ENCODE peak calls at places on chromosomes 2 and 18, in six cellular contexts. One of them, this sample, is unnamed.

GRCh38 chr2:32422133-32422532 is 65.3 kb downstream of the BIRC6 start:
- DNase-seq in vagina: no peak
- DNase-seq in choroid plexus epithelial cell: no peak
- DNase-seq in neural crest cell: no peak
- DNase-seq in upper lobe of left lung: no peak
- DNase-seq in Peyer's patch: no peak
- DNase-seq in this sample: no peak

GRCh38 chr18:45951021-45951714 is 16.0 kb downstream of the EPG5 start:
- DNase-seq in vagina: no peak
- DNase-seq in choroid plexus epithelial cell: peak; percentile 93
- DNase-seq in neural crest cell: no peak
- DNase-seq in upper lobe of left lung: peak; percentile 72
- DNase-seq in Peyer's patch: no peak
- DNase-seq in this sample: peak; percentile 86

GRCh38 chr2:63544017-63544627 is 44.2 kb downstream of the WDPCP start:
- DNase-seq in vagina: no peak
- DNase-seq in choroid plexus epithelial cell: peak; percentile 34
- DNase-seq in neural crest cell: no peak
- DNase-seq in upper lobe of left lung: no peak
- DNase-seq in Peyer's patch: no peak
- DNase-seq in this sample: peak; percentile 29

GRCh38 chr18:79549638-79550000 is 130.0 kb upstream of the CTDP1 start:
- DNase-seq in vagina: no peak
- DNase-seq in choroid plexus epithelial cell: no peak
- DNase-seq in neural crest cell: no peak
- DNase-seq in upper lobe of left lung: no peak
- DNase-seq in Peyer's patch: peak; percentile 35
- DNase-seq in this sample: no peak

GRCh38 chr2:74991977-74992376 is 33.5 kb downstream of the POLE4 start:
- DNase-seq in vagina: no peak
- DNase-seq in choroid plexus epithelial cell: peak; percentile 67
- DNase-seq in neural crest cell: no peak
- DNase-seq in upper lobe of left lung: no peak
- DNase-seq in Peyer's patch: no peak
- DNase-seq in this sample: no peak

GRCh38 chr18:45688834-45689233 is 35.1 kb upstream of the SLC14A1 start:
- DNase-seq in vagina: no peak
- DNase-seq in choroid plexus epithelial cell: peak; percentile 60
- DNase-seq in neural crest cell: no peak
- DNase-seq in upper lobe of left lung: peak; percentile 33
- DNase-seq in Peyer's patch: no peak
- DNase-seq in this sample: no peak

GRCh38 chr2:100013892-100014677 is 128.3 kb downstream of the AFF3 start:
- DNase-seq in vagina: no peak
- DNase-seq in choroid plexus epithelial cell: peak; percentile 96
- DNase-seq in neural crest cell: no peak
- DNase-seq in upper lobe of left lung: peak; percentile 62
- DNase-seq in Peyer's patch: no peak
- DNase-seq in this sample: peak; percentile 88

GRCh38 chr18:73352546-73352945 is 484.8 kb upstream of the NETO1 start:
- DNase-seq in vagina: no peak
- DNase-seq in choroid plexus epithelial cell: peak; percentile 80
- DNase-seq in neural crest cell: no peak
- DNase-seq in upper lobe of left lung: no peak
- DNase-seq in Peyer's patch: no peak
- DNase-seq in this sample: peak; percentile 9

GRCh38 chr2:176138526-176139169 is 9.1 kb downstream of the HOXD8 start:
- DNase-seq in vagina: no peak
- DNase-seq in choroid plexus epithelial cell: no peak
- DNase-seq in neural crest cell: no peak
- DNase-seq in upper lobe of left lung: no peak
- DNase-seq in Peyer's patch: peak; percentile 27
- DNase-seq in this sample: no peak

GRCh38 chr2:28828382-28828781 is 17.7 kb downstream of the SPDYA start:
- DNase-seq in vagina: no peak
- DNase-seq in choroid plexus epithelial cell: peak; percentile 21
- DNase-seq in neural crest cell: no peak
- DNase-seq in upper lobe of left lung: no peak
- DNase-seq in Peyer's patch: no peak
- DNase-seq in this sample: no peak

GRCh38 chr2:61658841-61659780 is 121.0 kb upstream of the XPO1 start:
- DNase-seq in vagina: no peak
- DNase-seq in choroid plexus epithelial cell: peak; percentile 68
- DNase-seq in neural crest cell: no peak
- DNase-seq in upper lobe of left lung: no peak
- DNase-seq in Peyer's patch: no peak
- DNase-seq in this sample: peak; percentile 58

GRCh38 chr2:105385703-105386540 is 12.9 kb downstream of the FHL2 start:
- DNase-seq in vagina: no peak
- DNase-seq in choroid plexus epithelial cell: no peak
- DNase-seq in neural crest cell: no peak
- DNase-seq in upper lobe of left lung: peak; percentile 8
- DNase-seq in Peyer's patch: no peak
- DNase-seq in this sample: no peak

GRCh38 chr2:184596819-184597411 is 1.4 kb upstream of the ZNF804A start:
- DNase-seq in vagina: no peak
- DNase-seq in choroid plexus epithelial cell: peak; percentile 53
- DNase-seq in neural crest cell: no peak
- DNase-seq in upper lobe of left lung: no peak
- DNase-seq in Peyer's patch: no peak
- DNase-seq in this sample: peak; percentile 27
- TF ChIP-seq CTCF in vagina: no peak
- TF ChIP-seq CTCF in choroid plexus epithelial cell: no peak
- TF ChIP-seq CTCF in neural crest cell: no peak
- TF ChIP-seq CTCF in upper lobe of left lung: no peak
- TF ChIP-seq CTCF in Peyer's patch: no peak
- TF ChIP-seq CTCF in this sample: no peak

GRCh38 chr2:69013123-69013836 is at the start of gene ANTXR1:
- DNase-seq in vagina: no peak
- DNase-seq in choroid plexus epithelial cell: peak; percentile 82
- DNase-seq in neural crest cell: peak; percentile 51
- DNase-seq in upper lobe of left lung: peak; percentile 40
- DNase-seq in Peyer's patch: peak; percentile 57
- DNase-seq in this sample: peak; percentile 83
- TF ChIP-seq CTCF in vagina: no peak
- TF ChIP-seq CTCF in choroid plexus epithelial cell: no peak
- TF ChIP-seq CTCF in neural crest cell: peak; percentile 49
- TF ChIP-seq CTCF in upper lobe of left lung: peak; percentile 12
- TF ChIP-seq CTCF in Peyer's patch: no peak
- TF ChIP-seq CTCF in this sample: no peak

GRCh38 chr2:96580771-96581170 is 44.2 kb downstream of the ARID5A start:
- DNase-seq in vagina: no peak
- DNase-seq in choroid plexus epithelial cell: peak; percentile 28
- DNase-seq in neural crest cell: peak; percentile 10
- DNase-seq in upper lobe of left lung: no peak
- DNase-seq in Peyer's patch: no peak
- DNase-seq in this sample: peak; percentile 9
- TF ChIP-seq CTCF in vagina: no peak
- TF ChIP-seq CTCF in choroid plexus epithelial cell: peak; percentile 9
- TF ChIP-seq CTCF in neural crest cell: peak; percentile 42
- TF ChIP-seq CTCF in upper lobe of left lung: no peak
- TF ChIP-seq CTCF in Peyer's patch: no peak
- TF ChIP-seq CTCF in this sample: no peak

GRCh38 chr2:239186516-239186915 is 214.3 kb downstream of the HDAC4 start:
- DNase-seq in vagina: no peak
- DNase-seq in choroid plexus epithelial cell: no peak
- DNase-seq in neural crest cell: no peak
- DNase-seq in upper lobe of left lung: no peak
- DNase-seq in Peyer's patch: peak; percentile 32
- DNase-seq in this sample: no peak

GRCh38 chr2:239184179-239184578 is 216.6 kb downstream of the HDAC4 start:
- DNase-seq in vagina: no peak
- DNase-seq in choroid plexus epithelial cell: no peak
- DNase-seq in neural crest cell: no peak
- DNase-seq in upper lobe of left lung: no peak
- DNase-seq in Peyer's patch: no peak
- DNase-seq in this sample: no peak

GRCh38 chr2:239182981-239183791 is 217.6 kb downstream of the HDAC4 start:
- DNase-seq in vagina: no peak
- DNase-seq in choroid plexus epithelial cell: no peak
- DNase-seq in neural crest cell: no peak
- DNase-seq in upper lobe of left lung: peak; percentile 13
- DNase-seq in Peyer's patch: peak; percentile 18
- DNase-seq in this sample: no peak

GRCh38 chr2:239186958-239187357 is 213.9 kb downstream of the HDAC4 start:
- DNase-seq in vagina: peak; percentile 89
- DNase-seq in choroid plexus epithelial cell: no peak
- DNase-seq in neural crest cell: no peak
- DNase-seq in upper lobe of left lung: peak; percentile 16
- DNase-seq in Peyer's patch: no peak
- DNase-seq in this sample: no peak

GRCh38 chr2:239184968-239185903 is 215.6 kb downstream of the HDAC4 start:
- DNase-seq in vagina: peak; percentile 72
- DNase-seq in choroid plexus epithelial cell: no peak
- DNase-seq in neural crest cell: no peak
- DNase-seq in upper lobe of left lung: peak; percentile 12
- DNase-seq in Peyer's patch: peak; percentile 36
- DNase-seq in this sample: no peak
- TF ChIP-seq CTCF in vagina: no peak
- TF ChIP-seq CTCF in choroid plexus epithelial cell: no peak
- TF ChIP-seq CTCF in neural crest cell: no peak
- TF ChIP-seq CTCF in upper lobe of left lung: no peak
- TF ChIP-seq CTCF in Peyer's patch: no peak
- TF ChIP-seq CTCF in this sample: no peak

DNA sequence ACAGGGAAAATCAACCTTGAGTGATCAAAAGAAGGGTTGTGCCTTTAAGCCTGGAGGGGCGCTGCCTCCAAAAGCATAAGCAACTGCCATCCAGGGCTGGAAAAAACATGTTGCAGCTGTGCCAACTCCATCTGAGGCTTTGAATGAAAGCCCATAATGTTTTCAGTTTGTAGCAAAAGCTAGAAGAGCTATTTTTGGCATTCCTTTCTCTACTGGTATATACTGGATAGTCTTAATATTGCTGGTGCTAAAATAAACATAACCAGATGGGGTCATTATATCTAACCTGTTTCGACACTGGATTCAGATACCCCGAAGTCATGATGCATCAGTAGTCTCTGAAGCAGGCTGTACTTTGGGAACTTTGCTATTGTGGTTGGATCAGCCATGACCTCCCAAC is 25.1 kb downstream of the ANXA4 start:
- DNase-seq in vagina: no peak
- DNase-seq in choroid plexus epithelial cell: peak; percentile 77
- DNase-seq in neural crest cell: no peak
- DNase-seq in upper lobe of left lung: no peak
- DNase-seq in Peyer's patch: no peak
- DNase-seq in this sample: peak; percentile 27
- TF ChIP-seq CTCF in vagina: no peak
- TF ChIP-seq CTCF in choroid plexus epithelial cell: peak; percentile 9
- TF ChIP-seq CTCF in neural crest cell: no peak
- TF ChIP-seq CTCF in upper lobe of left lung: no peak
- TF ChIP-seq CTCF in Peyer's patch: no peak
- TF ChIP-seq CTCF in this sample: no peak

This sample was measured in MCF 10A.